ENCODE peak calls at places on chromosomes 5 and 9, in seven cellular contexts. I is head of caudate nucleus, C is GM04504, X is RWPE1, V is GM12865, G is NCI-H2107, B is 8988T. Q is an unnamed sample.

GRCh38 chr9:89606567-89607311 is 1.9 kb downstream of the GADD45G start:
- DNase-seq in I (peak; percentile 46), C (no peak), X (peak; percentile 69), V (no peak), G (no peak), B (peak; percentile 46), Q (no peak)

GRCh38 chr5:127400946-127401670 is 110.5 kb downstream of the MEGF10 start:
- DNase-seq in I (no peak), C (no peak), X (no peak), V (no peak), G (no peak), B (no peak), Q (no peak)

GRCh38 chr9:79233542-79233941 is 338.2 kb upstream of the TLE4 start:
- DNase-seq in I (no peak), C (no peak), X (peak; percentile 22), V (peak; percentile 55), G (no peak), B (no peak), Q (peak; percentile 11)

GRCh38 chr5:139836469-139837208 is 41.0 kb downstream of the PSD2 start:
- DNase-seq in I (no peak), C (no peak), X (no peak), V (no peak), G (no peak), B (no peak), Q (no peak)

GRCh38 chr5:149632311-149633251 is 51.3 kb downstream of the ARHGEF37 start:
- DNase-seq in I (no peak), C (no peak), X (peak; percentile 84), V (peak; percentile 21), G (no peak), B (no peak), Q (no peak)

GRCh38 chr9:127388037-127388855 is 8.7 kb upstream of the SLC2A8 start:
- DNase-seq in I (peak; percentile 38), C (peak; percentile 88), X (peak; percentile 97), V (peak; percentile 89), G (no peak), B (peak; percentile 55), Q (peak; percentile 98)

GRCh38 chr5:129631946-129632345 is 115.9 kb upstream of the MINAR2 start:
- DNase-seq in I (no peak), C (no peak), X (no peak), V (no peak), G (no peak), B (no peak), Q (no peak)

GRCh38 chr9:37899041-37899440 is 4.9 kb downstream of the SLC25A51 start:
- DNase-seq in I (no peak), C (no peak), X (no peak), V (no peak), G (no peak), B (no peak), Q (no peak)

GRCh38 chr9:130474131-130474530 is 29.4 kb downstream of the ASS1 start:
- DNase-seq in I (no peak), C (no peak), X (no peak), V (no peak), G (no peak), B (no peak), Q (no peak)

GRCh38 chr5:125549322-125549871 is 803.0 kb upstream of the ZNF608 start:
- DNase-seq in I (no peak), C (no peak), X (no peak), V (no peak), G (no peak), B (no peak), Q (no peak)

GRCh38 chr5:150246835-150247234 is 42.7 kb downstream of the CAMK2A start:
- DNase-seq in I (no peak), C (no peak), X (no peak), V (no peak), G (no peak), B (no peak), Q (no peak)

GRCh38 chr9:18327106-18327505 is 146.8 kb upstream of the ADAMTSL1 start:
- DNase-seq in I (no peak), C (no peak), X (no peak), V (no peak), G (no peak), B (no peak), Q (no peak)

GRCh38 chr9:99115947-99116543 is 11.1 kb downstream of the TGFBR1 start:
- DNase-seq in I (no peak), C (no peak), X (peak; percentile 26), V (no peak), G (no peak), B (no peak), Q (no peak)

GRCh38 chr5:74500037-74500917 is 140.3 kb downstream of the ENC1 start:
- DNase-seq in I (no peak), C (no peak), X (no peak), V (no peak), G (no peak), B (no peak), Q (no peak)

GRCh38 chr9:2583308-2584013 is 38.1 kb upstream of the VLDLR start:
- DNase-seq in I (no peak), C (no peak), X (no peak), V (no peak), G (no peak), B (no peak), Q (no peak)

GRCh38 chr5:69454460-69455249 is 37.9 kb upstream of the OCLN start:
- DNase-seq in I (no peak), C (no peak), X (no peak), V (no peak), G (no peak), B (no peak), Q (no peak)

GRCh38 chr5:149387982-149388381 is 8.9 kb upstream of the IL17B start:
- DNase-seq in I (no peak), C (peak; percentile 73), X (no peak), V (no peak), G (no peak), B (no peak), Q (no peak)

GRCh38 chr9:124778575-124779367 is 1.8 kb downstream of the OLFML2A start:
- DNase-seq in I (no peak), C (no peak), X (no peak), V (no peak), G (no peak), B (no peak), Q (no peak)

GRCh38 chr5:136073714-136074113 is 44.9 kb downstream of the TGFBI start:
- DNase-seq in I (no peak), C (no peak), X (no peak), V (peak; percentile 63), G (no peak), B (no peak), Q (no peak)

GRCh38 chr5:139494832-139495231 is 12.3 kb upstream of the STING1 start:
- DNase-seq in I (no peak), C (no peak), X (no peak), V (no peak), G (no peak), B (no peak), Q (no peak)

GRCh38 chr5:138469540-138470321 is 4.5 kb downstream of the EGR1 start:
- DNase-seq in I (no peak), C (peak; percentile 82), X (peak; percentile 46), V (no peak), G (no peak), B (no peak), Q (no peak)

GRCh38 chr5:119161430-119161829 is 90.5 kb downstream of the DMXL1 start:
- DNase-seq in I (no peak), C (no peak), X (no peak), V (no peak), G (no peak), B (no peak), Q (no peak)

GRCh38 chr5:173010547-173011464 is 27.2 kb downstream of the ATP6V0E1 start:
- DNase-seq in I (peak; percentile 67), C (peak; percentile 24), X (no peak), V (peak; percentile 11), G (no peak), B (no peak), Q (peak; percentile 27)

GRCh38 chr5:116585227-116585626 is 10.6 kb upstream of the SEMA6A start:
- DNase-seq in I (no peak), C (no peak), X (no peak), V (no peak), G (no peak), B (no peak), Q (no peak)

GRCh38 chr5:87769137-87769536 is 356.4 kb upstream of the CCNH start:
- DNase-seq in I (no peak), C (no peak), X (peak; percentile 14), V (no peak), G (no peak), B (no peak), Q (no peak)

GRCh38 chr5:39100851-39101396 is 26.7 kb upstream of the RICTOR start:
- DNase-seq in I (no peak), C (peak; percentile 95), X (peak; percentile 94), V (no peak), G (no peak), B (no peak), Q (peak; percentile 87)

GRCh38 chr5:149760700-149761187 is 30.6 kb downstream of the PPARGC1B start:
- DNase-seq in I (no peak), C (no peak), X (no peak), V (no peak), G (no peak), B (no peak), Q (no peak)

GRCh38 chr5:134614461-134615085 is 18.1 kb downstream of the SAR1B start:
- DNase-seq in I (no peak), C (no peak), X (no peak), V (no peak), G (no peak), B (no peak), Q (no peak)

GRCh38 chr5:57277085-57277484 is 103.2 kb downstream of the GPBP1 start:
- DNase-seq in I (no peak), C (no peak), X (peak; percentile 40), V (peak; percentile 21), G (no peak), B (no peak), Q (no peak)

GRCh38 chr5:98742395-98743073 is 30.9 kb upstream of the RGMB start:
- DNase-seq in I (no peak), C (no peak), X (no peak), V (no peak), G (no peak), B (no peak), Q (no peak)

GRCh38 chr5:132473019-132473531 is 17.5 kb downstream of the IRF1 start:
- DNase-seq in I (no peak), C (no peak), X (no peak), V (peak; percentile 93), G (no peak), B (no peak), Q (no peak)

GRCh38 chr5:13957032-13957645 is 12.7 kb upstream of the DNAH5 start:
- DNase-seq in I (peak; percentile 42), C (peak; percentile 34), X (peak; percentile 57), V (peak; percentile 42), G (peak; percentile 68), B (no peak), Q (peak; percentile 46)

GRCh38 chr9:27248702-27249101 is 48.2 kb downstream of the EQTN start:
- DNase-seq in I (no peak), C (no peak), X (no peak), V (no peak), G (no peak), B (no peak), Q (no peak)

GRCh38 chr5:121221483-121221882 is 630.2 kb upstream of the FTMT start:
- DNase-seq in I (no peak), C (no peak), X (no peak), V (no peak), G (no peak), B (no peak), Q (no peak)

GRCh38 chr5:168575391-168576372 is 3.5 kb downstream of the PANK3 start:
- DNase-seq in I (no peak), C (no peak), X (no peak), V (no peak), G (no peak), B (no peak), Q (no peak)

GRCh38 chr9:92717201-92718085 is 47.2 kb downstream of the BICD2 start:
- DNase-seq in I (no peak), C (no peak), X (no peak), V (peak; percentile 73), G (no peak), B (no peak), Q (no peak)

GRCh38 chr5:52587131-52587530 is 200.6 kb upstream of the ITGA1 start:
- DNase-seq in I (no peak), C (no peak), X (no peak), V (no peak), G (no peak), B (no peak), Q (no peak)

GRCh38 chr5:128684951-128685350 is 146.9 kb upstream of the FBN2 start:
- DNase-seq in I (no peak), C (no peak), X (no peak), V (no peak), G (no peak), B (no peak), Q (no peak)

Q was measured in foreskin melanocyte.